ENCODE peak calls at places on chromosomes 4 and X, in eight cellular contexts. One of them, this sample, is unnamed. For H3K4me1, H3K36me3 and H3K9me3, the result is how much of the 10 kb centered on the place peaks cover.

GRCh38 chrX:9315086-9315485 is 149.8 kb upstream of the TBL1X start:
- DNase-seq in cardiac muscle cell: no peak
- DNase-seq in neuronal stem cell: no peak
- DNase-seq in thoracic aorta: no peak
- DNase-seq in sigmoid colon: no peak
- DNase-seq in CD4-positive, alpha-beta memory T cell: no peak
- DNase-seq in heart right ventricle: no peak
- DNase-seq in stomach: no peak
- DNase-seq in this sample: no peak

GRCh38 chr4:7400671-7401298 is 33.9 kb downstream of the PSAPL1 start:
- DNase-seq in cardiac muscle cell: no peak
- DNase-seq in neuronal stem cell: no peak
- DNase-seq in thoracic aorta: no peak
- DNase-seq in sigmoid colon: no peak
- DNase-seq in CD4-positive, alpha-beta memory T cell: no peak
- DNase-seq in heart right ventricle: no peak
- DNase-seq in stomach: no peak
- DNase-seq in this sample: no peak

GRCh38 chrX:135477576-135477975 is 42.9 kb upstream of the INTS6L start:
- DNase-seq in cardiac muscle cell: peak
- DNase-seq in neuronal stem cell: peak
- DNase-seq in thoracic aorta: peak
- DNase-seq in sigmoid colon: peak
- DNase-seq in CD4-positive, alpha-beta memory T cell: peak
- DNase-seq in heart right ventricle: peak
- DNase-seq in stomach: peak
- DNase-seq in this sample: peak

GRCh38 chr4:105227054-105227453 is 80.4 kb downstream of the TET2 start:
- DNase-seq in cardiac muscle cell: peak
- DNase-seq in neuronal stem cell: no peak
- DNase-seq in thoracic aorta: no peak
- DNase-seq in sigmoid colon: no peak
- DNase-seq in CD4-positive, alpha-beta memory T cell: no peak
- DNase-seq in heart right ventricle: no peak
- DNase-seq in stomach: no peak
- DNase-seq in this sample: no peak

GRCh38 chr4:75908555-75908954 is 6.3 kb upstream of the PPEF2 start:
- DNase-seq in cardiac muscle cell: peak
- DNase-seq in neuronal stem cell: no peak
- DNase-seq in thoracic aorta: no peak
- DNase-seq in sigmoid colon: no peak
- DNase-seq in CD4-positive, alpha-beta memory T cell: no peak
- DNase-seq in heart right ventricle: no peak
- DNase-seq in stomach: no peak
- DNase-seq in this sample: no peak

GRCh38 chr4:142408003-142408441 is 438.1 kb downstream of the INPP4B start:
- DNase-seq in cardiac muscle cell: peak
- DNase-seq in neuronal stem cell: no peak
- DNase-seq in thoracic aorta: no peak
- DNase-seq in sigmoid colon: no peak
- DNase-seq in CD4-positive, alpha-beta memory T cell: no peak
- DNase-seq in heart right ventricle: no peak
- DNase-seq in stomach: no peak
- DNase-seq in this sample: no peak

GRCh38 chr4:27217261-27217769 is 356.7 kb downstream of the STIM2 start:
- DNase-seq in cardiac muscle cell: no peak
- DNase-seq in neuronal stem cell: no peak
- DNase-seq in thoracic aorta: no peak
- DNase-seq in sigmoid colon: no peak
- DNase-seq in CD4-positive, alpha-beta memory T cell: no peak
- DNase-seq in heart right ventricle: no peak
- DNase-seq in stomach: no peak
- DNase-seq in this sample: no peak

GRCh38 chr4:8383451-8384160 is 56.9 kb downstream of the ACOX3 start:
- DNase-seq in cardiac muscle cell: peak
- DNase-seq in neuronal stem cell: no peak
- DNase-seq in thoracic aorta: no peak
- DNase-seq in sigmoid colon: no peak
- DNase-seq in CD4-positive, alpha-beta memory T cell: no peak
- DNase-seq in heart right ventricle: no peak
- DNase-seq in stomach: no peak
- DNase-seq in this sample: no peak

GRCh38 chr4:152901205-152901604 is 34.9 kb upstream of the FHDC1 start:
- DNase-seq in cardiac muscle cell: peak
- DNase-seq in neuronal stem cell: no peak
- DNase-seq in thoracic aorta: no peak
- DNase-seq in sigmoid colon: no peak
- DNase-seq in CD4-positive, alpha-beta memory T cell: no peak
- DNase-seq in heart right ventricle: no peak
- DNase-seq in stomach: no peak
- DNase-seq in this sample: no peak

GRCh38 chr4:92864176-92864575 is 560.4 kb downstream of the GRID2 start:
- DNase-seq in cardiac muscle cell: no peak
- DNase-seq in neuronal stem cell: no peak
- DNase-seq in thoracic aorta: no peak
- DNase-seq in sigmoid colon: no peak
- DNase-seq in CD4-positive, alpha-beta memory T cell: no peak
- DNase-seq in heart right ventricle: no peak
- DNase-seq in stomach: no peak
- DNase-seq in this sample: no peak

GRCh38 chr4:36256398-36256828 is 12.1 kb upstream of the ARAP2 start:
- DNase-seq in cardiac muscle cell: no peak
- DNase-seq in neuronal stem cell: no peak
- DNase-seq in thoracic aorta: no peak
- DNase-seq in sigmoid colon: no peak
- DNase-seq in CD4-positive, alpha-beta memory T cell: no peak
- DNase-seq in heart right ventricle: no peak
- DNase-seq in stomach: no peak
- DNase-seq in this sample: no peak

GRCh38 chr4:26484032-26484515 is 6.2 kb downstream of the CCKAR start:
- DNase-seq in cardiac muscle cell: peak
- DNase-seq in neuronal stem cell: no peak
- DNase-seq in thoracic aorta: no peak
- DNase-seq in sigmoid colon: peak
- DNase-seq in CD4-positive, alpha-beta memory T cell: no peak
- DNase-seq in heart right ventricle: no peak
- DNase-seq in stomach: no peak
- DNase-seq in this sample: no peak

GRCh38 chrX:88135735-88136134 is 611.3 kb upstream of the CPXCR1 start:
- DNase-seq in cardiac muscle cell: peak
- DNase-seq in neuronal stem cell: peak
- DNase-seq in thoracic aorta: no peak
- DNase-seq in sigmoid colon: no peak
- DNase-seq in CD4-positive, alpha-beta memory T cell: no peak
- DNase-seq in heart right ventricle: no peak
- DNase-seq in stomach: no peak
- DNase-seq in this sample: no peak

GRCh38 chrX:129750971-129751370 is 12.2 kb downstream of the XPNPEP2 start:
- DNase-seq in cardiac muscle cell: peak
- DNase-seq in neuronal stem cell: no peak
- DNase-seq in thoracic aorta: no peak
- DNase-seq in sigmoid colon: no peak
- DNase-seq in CD4-positive, alpha-beta memory T cell: no peak
- DNase-seq in heart right ventricle: no peak
- DNase-seq in stomach: no peak
- DNase-seq in this sample: no peak

GRCh38 chr4:180028682-180029081 is 2214.5 kb upstream of the TENM3 start:
- DNase-seq in cardiac muscle cell: no peak
- DNase-seq in neuronal stem cell: peak
- DNase-seq in thoracic aorta: no peak
- DNase-seq in sigmoid colon: no peak
- DNase-seq in CD4-positive, alpha-beta memory T cell: no peak
- DNase-seq in heart right ventricle: no peak
- DNase-seq in stomach: no peak
- DNase-seq in this sample: no peak

GRCh38 chrX:12379666-12380065 is 241.4 kb downstream of the FRMPD4 start:
- DNase-seq in cardiac muscle cell: no peak
- DNase-seq in neuronal stem cell: no peak
- DNase-seq in thoracic aorta: no peak
- DNase-seq in sigmoid colon: no peak
- DNase-seq in CD4-positive, alpha-beta memory T cell: no peak
- DNase-seq in heart right ventricle: no peak
- DNase-seq in stomach: no peak
- DNase-seq in this sample: no peak

GRCh38 chr4:87006531-87007344 is 71.9 kb downstream of the AFF1 start:
- DNase-seq in cardiac muscle cell: peak
- DNase-seq in neuronal stem cell: peak
- DNase-seq in thoracic aorta: peak
- DNase-seq in sigmoid colon: peak
- DNase-seq in CD4-positive, alpha-beta memory T cell: peak
- DNase-seq in heart right ventricle: peak
- DNase-seq in stomach: peak
- DNase-seq in this sample: peak

GRCh38 chr4:150960079-150960478 is 55.0 kb downstream of the LRBA start:
- DNase-seq in cardiac muscle cell: peak
- DNase-seq in neuronal stem cell: no peak
- DNase-seq in thoracic aorta: no peak
- DNase-seq in sigmoid colon: no peak
- DNase-seq in CD4-positive, alpha-beta memory T cell: no peak
- DNase-seq in heart right ventricle: no peak
- DNase-seq in stomach: no peak
- DNase-seq in this sample: no peak

GRCh38 chrX:114582698-114583395 is 1.0 kb upstream of the HTR2C start:
- DNase-seq in cardiac muscle cell: no peak
- DNase-seq in neuronal stem cell: no peak
- DNase-seq in thoracic aorta: no peak
- DNase-seq in sigmoid colon: no peak
- DNase-seq in CD4-positive, alpha-beta memory T cell: no peak
- DNase-seq in heart right ventricle: no peak
- DNase-seq in stomach: no peak
- DNase-seq in this sample: no peak

GRCh38 chrX:112147206-112147605 is 64.6 kb upstream of the TRPC5 start:
- DNase-seq in cardiac muscle cell: no peak
- DNase-seq in neuronal stem cell: peak
- DNase-seq in thoracic aorta: no peak
- DNase-seq in sigmoid colon: no peak
- DNase-seq in CD4-positive, alpha-beta memory T cell: no peak
- DNase-seq in heart right ventricle: no peak
- DNase-seq in stomach: no peak
- DNase-seq in this sample: no peak

GRCh38 chr4:48141048-48141447 is 7.0 kb upstream of the TXK start:
- DNase-seq in cardiac muscle cell: peak
- DNase-seq in neuronal stem cell: no peak
- DNase-seq in thoracic aorta: no peak
- DNase-seq in sigmoid colon: no peak
- DNase-seq in CD4-positive, alpha-beta memory T cell: peak
- DNase-seq in heart right ventricle: no peak
- DNase-seq in stomach: no peak
- DNase-seq in this sample: peak

GRCh38 chrX:27008486-27008885 is 454.7 kb downstream of the PPP4R3C start:
- DNase-seq in cardiac muscle cell: no peak
- DNase-seq in neuronal stem cell: no peak
- DNase-seq in thoracic aorta: no peak
- DNase-seq in sigmoid colon: no peak
- DNase-seq in CD4-positive, alpha-beta memory T cell: no peak
- DNase-seq in heart right ventricle: no peak
- DNase-seq in stomach: no peak
- DNase-seq in this sample: no peak

GRCh38 chr4:113759696-113760093 is 1.8 kb downstream of the CAMK2D start:
- DNase-seq in cardiac muscle cell: no peak
- DNase-seq in neuronal stem cell: no peak
- DNase-seq in thoracic aorta: no peak
- DNase-seq in sigmoid colon: no peak
- DNase-seq in CD4-positive, alpha-beta memory T cell: no peak
- DNase-seq in heart right ventricle: no peak
- DNase-seq in stomach: no peak
- DNase-seq in this sample: no peak
- H3K4me1 ChIP-seq in cardiac muscle cell: under half
- H3K4me1 ChIP-seq in neuronal stem cell: under half
- H3K4me1 ChIP-seq in thoracic aorta: under half
- H3K4me1 ChIP-seq in sigmoid colon: under half
- H3K4me1 ChIP-seq in CD4-positive, alpha-beta memory T cell: half or more
- H3K4me1 ChIP-seq in heart right ventricle: under half
- H3K4me1 ChIP-seq in stomach: under half
- H3K4me1 ChIP-seq in this sample: under half

GRCh38 chr4:2248044-2248780 is 6.3 kb upstream of the HAUS3 start:
- DNase-seq in cardiac muscle cell: no peak
- DNase-seq in neuronal stem cell: no peak
- DNase-seq in thoracic aorta: no peak
- DNase-seq in sigmoid colon: no peak
- DNase-seq in CD4-positive, alpha-beta memory T cell: no peak
- DNase-seq in heart right ventricle: no peak
- DNase-seq in stomach: peak
- DNase-seq in this sample: no peak
- H3K36me3 ChIP-seq in cardiac muscle cell: under half
- H3K36me3 ChIP-seq in neuronal stem cell: under half
- H3K36me3 ChIP-seq in thoracic aorta: under half
- H3K36me3 ChIP-seq in sigmoid colon: half or more
- H3K36me3 ChIP-seq in CD4-positive, alpha-beta memory T cell: under half
- H3K36me3 ChIP-seq in heart right ventricle: half or more
- H3K36me3 ChIP-seq in stomach: under half
- H3K36me3 ChIP-seq in this sample: under half

GRCh38 chr4:89347363-89347762 is 39.8 kb upstream of the GPRIN3 start:
- DNase-seq in cardiac muscle cell: no peak
- DNase-seq in neuronal stem cell: no peak
- DNase-seq in thoracic aorta: no peak
- DNase-seq in sigmoid colon: no peak
- DNase-seq in CD4-positive, alpha-beta memory T cell: no peak
- DNase-seq in heart right ventricle: no peak
- DNase-seq in stomach: no peak
- DNase-seq in this sample: no peak

DNA sequence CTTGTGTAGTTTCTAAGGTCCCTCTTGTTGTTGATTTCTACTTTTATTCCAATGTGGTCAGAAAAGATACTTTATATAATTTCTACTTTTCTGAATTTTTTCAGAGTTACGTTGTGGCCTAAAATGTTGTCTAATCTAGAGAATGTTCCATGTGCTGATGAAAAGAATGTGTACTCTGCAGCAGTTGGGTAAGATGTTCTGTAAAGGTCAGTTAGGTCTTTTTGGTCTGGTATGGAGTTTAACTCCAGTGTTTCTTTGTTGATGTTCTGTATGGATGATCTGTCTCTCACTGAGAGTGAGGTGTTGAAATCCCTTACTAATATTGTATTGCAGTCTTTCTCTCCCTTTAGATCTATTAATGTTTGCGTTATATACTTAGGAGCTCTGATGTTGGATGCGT is 37.0 kb upstream of the GPRIN3 start:
- DNase-seq in cardiac muscle cell: peak
- DNase-seq in neuronal stem cell: no peak
- DNase-seq in thoracic aorta: no peak
- DNase-seq in sigmoid colon: no peak
- DNase-seq in CD4-positive, alpha-beta memory T cell: no peak
- DNase-seq in heart right ventricle: no peak
- DNase-seq in stomach: no peak
- DNase-seq in this sample: no peak
- H3K9me3 ChIP-seq in cardiac muscle cell: under half
- H3K9me3 ChIP-seq in neuronal stem cell: under half
- H3K9me3 ChIP-seq in thoracic aorta: under half
- H3K9me3 ChIP-seq in sigmoid colon: under half
- H3K9me3 ChIP-seq in CD4-positive, alpha-beta memory T cell: under half
- H3K9me3 ChIP-seq in heart right ventricle: under half
- H3K9me3 ChIP-seq in stomach: under half
- H3K9me3 ChIP-seq in this sample: under half

DNA sequence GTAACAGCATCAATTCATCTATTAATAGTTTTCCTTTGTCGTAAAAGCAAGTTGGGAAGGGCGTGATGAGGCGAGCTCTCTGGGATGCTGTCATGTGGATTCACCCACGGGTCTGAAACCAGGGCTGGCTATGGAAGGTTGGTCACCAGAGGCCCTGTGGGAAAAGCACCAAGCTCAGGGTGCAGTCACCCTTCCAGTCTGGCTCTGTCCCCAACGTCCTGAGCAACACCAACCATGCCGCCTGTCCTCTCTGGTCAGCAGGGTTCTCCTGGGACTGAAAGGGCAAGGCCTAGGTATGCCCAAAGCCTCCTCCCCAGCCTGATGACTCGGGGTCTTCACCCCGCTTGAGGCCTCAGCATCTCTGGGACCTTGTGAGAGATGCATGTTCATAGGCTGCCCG is 97.2 kb upstream of the MSX1 start:
- DNase-seq in cardiac muscle cell: no peak
- DNase-seq in neuronal stem cell: no peak
- DNase-seq in thoracic aorta: no peak
- DNase-seq in sigmoid colon: no peak
- DNase-seq in CD4-positive, alpha-beta memory T cell: no peak
- DNase-seq in heart right ventricle: no peak
- DNase-seq in stomach: no peak
- DNase-seq in this sample: no peak
- H3K4me1 ChIP-seq in cardiac muscle cell: under half
- H3K4me1 ChIP-seq in neuronal stem cell: under half
- H3K4me1 ChIP-seq in thoracic aorta: under half
- H3K4me1 ChIP-seq in sigmoid colon: under half
- H3K4me1 ChIP-seq in CD4-positive, alpha-beta memory T cell: under half
- H3K4me1 ChIP-seq in heart right ventricle: under half
- H3K4me1 ChIP-seq in stomach: under half
- H3K4me1 ChIP-seq in this sample: under half

This sample was measured in CD8-positive, alpha-beta memory T cell.